ENCODE peak calls at places on chromosomes 13 and 19, in ten cellular contexts. R, J, W, D, B, Q, H, V, S and L are unnamed samples.
A peak's percentile ranks its signal among the peaks of the same experiment; 100 is the strongest.

GRCh38 chr13:34883381-34883780 is 58.7 kb upstream of the NBEA start:
- DNase-seq in V (no peak), S (no peak), W (no peak), H (no peak), R (no peak), D (no peak), J (no peak), Q (no peak), B (no peak), L (no peak)

GRCh38 chr19:38830039-38830733 is 1.4 kb downstream of the ECH1 start:
- DNase-seq in R (no peak), Q (no peak), B (no peak), S (no peak), V (no peak), W (no peak), H (no peak), D (no peak), J (no peak), L (no peak)

GRCh38 chr19:17006579-17006978 is 20.0 kb downstream of the CPAMD8 start:
- DNase-seq in H (no peak), S (no peak), B (no peak), D (no peak), V (no peak), W (no peak), J (no peak), R (no peak), Q (no peak), L (no peak)

GRCh38 chr13:97116754-97117153 is 105.4 kb upstream of the MBNL2 start:
- DNase-seq in V (no peak), J (no peak), H (no peak), W (no peak), B (no peak), Q (no peak), S (no peak), R (no peak), D (peak; percentile 55), L (no peak)

GRCh38 chr19:46404039-46404883 is 9.1 kb downstream of the CCDC8 start:
- DNase-seq in Q (no peak), V (no peak), H (peak; percentile 77), S (no peak), D (no peak), W (peak; percentile 87), R (no peak), J (peak; percentile 73), B (no peak), L (peak; percentile 73)

GRCh38 chr13:97648171-97648880 is 214.4 kb downstream of the RAP2A start:
- DNase-seq in V (no peak), S (no peak), H (no peak), J (no peak), D (no peak), B (no peak), Q (no peak), R (peak; percentile 40), W (no peak), L (no peak)

GRCh38 chr13:49436890-49437289 is 7.0 kb downstream of the CAB39L start:
- DNase-seq in H (peak; percentile 43), V (no peak), S (no peak), W (peak; percentile 43), J (no peak), B (no peak), Q (no peak), D (no peak), R (no peak), L (no peak)

GRCh38 chr13:90315061-90315460 is 1032.4 kb upstream of the MIR17HG start:
- DNase-seq in Q (no peak), V (no peak), H (no peak), D (no peak), R (no peak), S (no peak), B (no peak), J (no peak), W (no peak), L (no peak)

GRCh38 chr13:63107163-63107935 is 1691.7 kb upstream of the PCDH20 start:
- DNase-seq in B (no peak), R (no peak), S (no peak), H (no peak), Q (no peak), J (no peak), V (no peak), W (no peak), D (no peak), L (no peak)

GRCh38 chr13:91401916-91402315 is 3.5 kb downstream of the GPC5 start:
- DNase-seq in J (no peak), R (no peak), Q (no peak), H (no peak), S (no peak), W (no peak), D (no peak), V (no peak), B (no peak), L (no peak)

GRCh38 chr19:2197270-2197669 is 33.5 kb downstream of the DOT1L start:
- DNase-seq in D (no peak), B (no peak), Q (no peak), V (no peak), J (no peak), H (no peak), S (no peak), R (no peak), W (no peak), L (no peak)

GRCh38 chr19:51664997-51665396 is 18.4 kb upstream of the SIGLEC14 start:
- DNase-seq in W (peak; percentile 44), J (no peak), R (no peak), H (no peak), D (no peak), V (no peak), B (no peak), Q (no peak), S (no peak), L (no peak)

GRCh38 chr19:10289836-10290438 is at the start of gene ICAM5:
- DNase-seq in V (no peak), D (peak; percentile 55), Q (peak; percentile 61), R (no peak), W (no peak), B (peak; percentile 49), H (no peak), S (no peak), J (peak; percentile 56), L (no peak)

GRCh38 chr13:79782541-79783216 is 301.7 kb downstream of the NDFIP2 start:
- DNase-seq in H (peak; percentile 78), D (no peak), B (no peak), R (peak; percentile 45), Q (no peak), V (no peak), J (peak; percentile 74), W (peak; percentile 30), S (no peak), L (peak; percentile 71)

GRCh38 chr13:78659450-78660110 is 625 bp upstream of the OBI1 start:
- DNase-seq in R (no peak), Q (no peak), D (no peak), J (no peak), B (no peak), S (no peak), H (no peak), W (no peak), V (no peak), L (no peak)

GRCh38 chr13:46761866-46762265 is 35.1 kb downstream of the ESD start:
- DNase-seq in V (no peak), H (no peak), S (no peak), Q (no peak), D (no peak), W (no peak), R (no peak), B (no peak), J (no peak), L (no peak)

GRCh38 chr19:55082023-55082851 is 6.6 kb downstream of the EPS8L1 start:
- DNase-seq in B (peak; percentile 48), R (no peak), V (no peak), W (peak; percentile 82), S (peak; percentile 18), Q (peak; percentile 21), D (peak; percentile 89), J (peak; percentile 60), H (no peak), L (peak; percentile 92)

GRCh38 chr19:45895519-45895972 is 6.9 kb downstream of the MYPOP start:
- DNase-seq in W (no peak), B (no peak), V (no peak), H (no peak), Q (no peak), D (no peak), S (no peak), R (no peak), J (no peak), L (no peak)

GRCh38 chr13:113410472-113411201 is 42.7 kb downstream of the ADPRHL1 start:
- DNase-seq in D (peak; percentile 93), H (no peak), Q (no peak), W (peak; percentile 30), B (no peak), R (peak; percentile 47), V (no peak), J (no peak), S (no peak), L (no peak)

GRCh38 chr19:45087531-45087930 is 5.4 kb upstream of the PPP1R37 start:
- DNase-seq in R (no peak), V (no peak), S (no peak), D (no peak), H (no peak), W (no peak), Q (no peak), J (no peak), B (peak; percentile 83), L (no peak)

GRCh38 chr19:17236831-17237543 is 8.7 kb downstream of the NR2F6 start:
- DNase-seq in V (no peak), D (no peak), B (no peak), W (no peak), Q (no peak), S (no peak), J (no peak), H (no peak), R (no peak), L (no peak)

GRCh38 chr13:109869312-109870237 is 83.2 kb upstream of the IRS2 start:
- DNase-seq in S (no peak), R (no peak), D (no peak), W (peak; percentile 90), J (peak; percentile 9), H (peak; percentile 89), V (no peak), Q (no peak), B (peak; percentile 39), L (peak; percentile 42)

GRCh38 chr19:49585023-49585422 is 3.9 kb downstream of the PRRG2 start:
- DNase-seq in R (no peak), D (no peak), B (no peak), S (no peak), H (no peak), Q (no peak), W (no peak), J (peak; percentile 68), V (no peak), L (peak; percentile 82)

GRCh38 chr13:84925443-84925842 is 873.8 kb downstream of the SLITRK6 start:
- DNase-seq in R (peak; percentile 5), D (peak; percentile 19), V (no peak), W (no peak), S (no peak), B (no peak), H (no peak), Q (no peak), J (no peak), L (no peak)

GRCh38 chr19:50830266-50831025 is 2.9 kb downstream of the KLK15 start:
- DNase-seq in J (no peak), B (no peak), V (no peak), Q (no peak), R (no peak), W (no peak), D (no peak), S (no peak), H (no peak), L (no peak)

GRCh38 chr13:65302691-65303090 is 1927.4 kb downstream of the PCDH9 start:
- DNase-seq in D (no peak), J (no peak), H (no peak), B (no peak), W (no peak), S (no peak), Q (no peak), V (no peak), R (no peak), L (no peak)

GRCh38 chr19:38527466-38528136 is 90.2 kb downstream of the MAP4K1 start:
- DNase-seq in V (no peak), J (peak; percentile 30), R (no peak), W (peak; percentile 55), S (no peak), H (no peak), D (no peak), Q (no peak), B (peak; percentile 50), L (peak; percentile 86)

GRCh38 chr13:30477346-30478235 is 11.9 kb upstream of the HMGB1 start:
- DNase-seq in Q (no peak), J (no peak), B (no peak), R (no peak), V (no peak), H (no peak), D (no peak), S (no peak), W (no peak), L (peak; percentile 29)